ENCODE peak calls at places on chromosomes 11 and 22, in nine cellular contexts. Q is pulmonary artery endothelial cell; U is CD8-positive, alpha-beta memory T cell; J is T1000; R is activated CD4-positive, alpha-beta T cell treated with anti-CD3 and anti-CD28 coated beads, Interleukin-2, amount 50 U/mL, for 48 hours; M is sciatic nerve; W is astrocyte of the spinal cord; F is Calu3; X is stimulated activated CD4-positive, alpha-beta T cell treated with anti-CD3 and anti-CD28 coated beads, Interleukin-12 subunit alpha, Interleukin-12 subunit beta, amount 100 ng/mL, for 24 hours. K is an unnamed sample.

GRCh38 chr11:65719887-65720236 is 736 bp downstream of the RNASEH2C start:
- DNase-seq in Q (no peak), U (peak), J (peak), R (peak), M (no peak), W (peak), F (no peak), X (no peak), K (no peak)

GRCh38 chr11:130462101-130462885 is 13.8 kb downstream of the ADAMTS15 start:
- DNase-seq in Q (no peak), U (no peak), J (no peak), R (no peak), M (no peak), W (no peak), F (no peak), X (no peak), K (no peak)

GRCh38 chr11:12792018-12792417 is 117.8 kb downstream of the TEAD1 start:
- DNase-seq in Q (no peak), U (no peak), J (no peak), R (no peak), M (no peak), W (no peak), F (no peak), X (no peak), K (no peak)

GRCh38 chr22:20904980-20905355 is 12.2 kb upstream of the CRKL start:
- DNase-seq in Q (no peak), U (no peak), J (no peak), R (no peak), M (no peak), W (no peak), F (no peak), X (no peak), K (no peak)

GRCh38 chr11:83326326-83326725 is 40.2 kb upstream of the CCDC90B start:
- DNase-seq in Q (no peak), U (no peak), J (no peak), R (no peak), M (no peak), W (no peak), F (no peak), X (no peak), K (no peak)

GRCh38 chr11:95577716-95578460 is 211.7 kb downstream of the FAM76B start:
- DNase-seq in Q (no peak), U (no peak), J (no peak), R (no peak), M (no peak), W (peak), F (no peak), X (no peak), K (no peak)

GRCh38 chr11:134711563-134711962 is 299.5 kb upstream of the B3GAT1 start:
- DNase-seq in Q (no peak), U (no peak), J (no peak), R (no peak), M (no peak), W (no peak), F (no peak), X (no peak), K (no peak)

GRCh38 chr22:46023558-46023981 is 46.6 kb upstream of the WNT7B start:
- DNase-seq in Q (no peak), U (no peak), J (no peak), R (no peak), M (peak), W (peak), F (no peak), X (no peak), K (no peak)

GRCh38 chr11:69518081-69518950 is 36.9 kb downstream of the LINC01488 start:
- DNase-seq in Q (no peak), U (no peak), J (no peak), R (no peak), M (no peak), W (peak), F (no peak), X (no peak), K (no peak)

GRCh38 chr11:11450744-11451362 is 97.8 kb upstream of the CSNK2A3 start:
- DNase-seq in Q (no peak), U (no peak), J (no peak), R (no peak), M (no peak), W (peak), F (no peak), X (no peak), K (peak)

GRCh38 chr11:117159892-117160291 is 15.8 kb downstream of the PAFAH1B2 start:
- DNase-seq in Q (no peak), U (no peak), J (no peak), R (no peak), M (no peak), W (no peak), F (no peak), X (no peak), K (no peak)

GRCh38 chr11:46456269-46456668 is 64.7 kb upstream of the CHRM4 start:
- DNase-seq in Q (no peak), U (no peak), J (no peak), R (no peak), M (no peak), W (no peak), F (no peak), X (no peak), K (no peak)

GRCh38 chr22:46070722-46071450 is 79.4 kb upstream of the PPARA start:
- DNase-seq in Q (no peak), U (peak), J (no peak), R (peak), M (peak), W (peak), F (peak), X (peak), K (no peak)

GRCh38 chr11:46347637-46348311 is 511 bp downstream of the DGKZ start:
- DNase-seq in Q (no peak), U (no peak), J (no peak), R (peak), M (no peak), W (no peak), F (peak), X (no peak), K (no peak)

GRCh38 chr11:33682446-33682845 is 18.2 kb downstream of the C11orf91 start:
- DNase-seq in Q (no peak), U (no peak), J (no peak), R (no peak), M (no peak), W (peak), F (no peak), X (no peak), K (no peak)

GRCh38 chr11:112961751-112962747 is 829 bp downstream of the NCAM1 start:
- DNase-seq in Q (no peak), U (no peak), J (no peak), R (peak), M (peak), W (no peak), F (no peak), X (no peak), K (no peak)

GRCh38 chr22:37849089-37849751 is at the start of gene EIF3L:
- DNase-seq in Q (peak), U (peak), J (peak), R (peak), M (peak), W (peak), F (peak), X (peak), K (peak)

GRCh38 chr11:107696140-107696539 is 15.7 kb downstream of the SLN start:
- DNase-seq in Q (peak), U (no peak), J (no peak), R (no peak), M (no peak), W (peak), F (no peak), X (no peak), K (peak)

GRCh38 chr11:102306048-102306575 is 11.2 kb upstream of the BIRC3 start:
- DNase-seq in Q (no peak), U (no peak), J (peak), R (no peak), M (no peak), W (no peak), F (peak), X (no peak), K (no peak)

GRCh38 chr11:11391796-11392195 is 38.7 kb upstream of the CSNK2A3 start:
- DNase-seq in Q (peak), U (no peak), J (peak), R (no peak), M (no peak), W (peak), F (peak), X (no peak), K (peak)